ENCODE peak calls at places on chromosomes 7 and 10, in six cellular contexts. N, L, A, K, J and O are unnamed samples.
A peak's percentile ranks its signal among the peaks of the same experiment; 100 is the strongest.

GRCh38 chr10:69375307-69376151 is 41.2 kb downstream of the TACR2 start:
- DNase-seq in N (no peak), L (no peak), A (no peak), K (no peak), J (no peak), O (no peak)

GRCh38 chr10:12975266-12975665 is 26.2 kb downstream of the CCDC3 start:
- DNase-seq in N (no peak), L (peak; percentile 12), A (no peak), K (no peak), J (no peak), O (no peak)

GRCh38 chr7:137074386-137075030 is 206.1 kb downstream of the CHRM2 start:
- DNase-seq in N (no peak), L (no peak), A (no peak), K (no peak), J (no peak), O (no peak)

GRCh38 chr7:158572000-158572828 is 15.4 kb downstream of the PTPRN2 start:
- DNase-seq in N (no peak), L (peak; percentile 36), A (no peak), K (no peak), J (no peak), O (no peak)

GRCh38 chr10:129926066-129927055 is 37.7 kb downstream of the EBF3 start:
- DNase-seq in N (no peak), L (no peak), A (no peak), K (no peak), J (no peak), O (no peak)

GRCh38 chr10:115861864-115862263 is 411.1 kb downstream of the GFRA1 start:
- DNase-seq in N (no peak), L (no peak), A (no peak), K (no peak), J (no peak), O (no peak)

GRCh38 chr10:54800677-54801480 is at the start of gene PCDH15:
- DNase-seq in N (no peak), L (no peak), A (no peak), K (no peak), J (no peak), O (no peak)

GRCh38 chr10:26524161-26524831 is 86.2 kb downstream of the APBB1IP start:
- DNase-seq in N (no peak), L (no peak), A (no peak), K (no peak), J (no peak), O (no peak)

GRCh38 chr7:74404388-74404700 is 49.4 kb upstream of the GTF2IRD1 start:
- DNase-seq in N (no peak), L (no peak), A (no peak), K (no peak), J (no peak), O (no peak)

GRCh38 chr7:132577206-132578049 is 1.2 kb upstream of the PLXNA4 start:
- DNase-seq in N (no peak), L (no peak), A (no peak), K (no peak), J (no peak), O (no peak)

DNA sequence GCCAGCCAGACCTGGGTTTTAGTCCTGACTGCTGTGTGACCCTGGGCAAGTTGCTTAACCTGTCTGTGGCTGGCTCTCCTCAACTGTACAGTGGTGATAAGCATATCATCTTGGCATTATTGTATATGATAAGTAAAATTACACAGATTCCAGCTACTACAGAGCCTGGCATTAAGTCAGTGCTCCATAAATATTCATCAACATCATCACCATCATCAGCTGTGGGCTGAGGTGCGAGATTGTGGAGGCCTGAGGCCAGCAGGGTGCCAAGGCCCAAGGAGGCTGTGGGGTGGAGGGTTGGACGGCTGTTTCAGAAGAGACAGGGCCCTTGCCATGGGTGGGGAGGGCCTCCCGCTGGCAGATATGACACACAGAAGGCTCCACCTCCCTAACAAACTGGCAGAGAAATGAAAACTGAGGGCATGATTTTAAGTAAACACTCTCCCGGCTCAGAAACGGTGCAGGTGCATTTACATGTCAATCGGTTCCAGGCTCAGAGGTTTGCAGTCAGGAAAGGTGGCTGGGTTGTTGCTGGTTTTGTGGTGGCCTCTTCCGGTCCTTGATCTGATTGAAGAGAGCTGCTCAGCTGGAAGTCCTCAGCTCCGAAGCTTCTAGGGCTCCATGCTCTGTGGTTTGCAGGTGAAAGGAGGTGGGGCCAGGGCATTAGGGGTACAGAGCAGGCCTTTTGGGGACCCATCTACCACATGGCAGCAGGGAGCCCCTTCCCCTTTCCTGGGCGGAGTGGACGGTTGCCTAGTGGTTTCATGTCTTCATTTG is 10.2 kb downstream of the CRYGN start:
- DNase-seq in N (no peak), L (peak; percentile 37), A (no peak), K (peak; percentile 87), J (no peak), O (peak; percentile 84)
- H3K4me1 ChIP-seq in N (peaks cover 58% of the 10 kb centered on the region), L (peaks cover 24% of the 10 kb centered on the region), A (peaks cover 11% of the 10 kb centered on the region), K (peaks cover 79% of the 10 kb centered on the region), J (peaks cover 6% of the 10 kb centered on the region), O (peaks cover 76% of the 10 kb centered on the region)

DNA sequence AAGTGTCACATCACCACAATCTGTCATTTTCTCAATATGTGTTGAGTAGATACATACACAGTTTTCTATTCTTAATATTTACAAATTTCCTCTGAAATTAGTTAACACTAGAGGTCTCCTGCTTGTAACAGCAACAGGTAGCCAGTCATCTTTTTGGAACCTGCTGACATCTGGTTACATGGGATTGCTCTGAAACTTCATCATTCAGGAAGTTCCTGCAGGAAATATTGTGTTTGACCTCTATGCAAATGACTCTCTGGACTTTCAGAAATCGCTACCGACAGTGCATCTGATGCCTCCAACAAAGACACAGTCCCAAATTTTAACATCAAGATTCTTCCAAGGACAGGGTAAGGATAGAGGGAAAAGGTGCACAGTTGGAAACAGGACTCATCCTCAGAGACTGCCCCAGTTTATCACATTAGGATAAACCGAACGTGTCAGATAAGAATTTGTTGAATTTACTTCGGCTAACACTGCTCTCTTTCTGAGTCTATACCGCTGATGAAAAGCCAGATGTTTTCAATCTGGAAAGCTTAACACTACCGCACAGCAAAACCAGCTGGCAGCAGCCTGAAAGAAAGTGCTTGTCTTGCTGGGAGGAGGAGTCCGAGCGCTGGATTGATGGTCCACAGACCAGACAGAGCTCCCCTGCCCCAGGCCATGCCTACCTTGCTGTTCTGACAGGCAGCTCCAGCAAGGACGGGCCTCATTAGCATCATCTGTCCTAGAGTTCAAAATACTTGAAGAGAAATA is 633.4 kb downstream of the PARD3 start:
- DNase-seq in N (no peak), L (no peak), A (no peak), K (no peak), J (no peak), O (no peak)
- H3K4me1 ChIP-seq in N (no peaks in the 10 kb centered on the region), L (no peaks in the 10 kb centered on the region), A (peaks cover 5% of the 10 kb centered on the region), K (no peaks in the 10 kb centered on the region), J (no peaks in the 10 kb centered on the region), O (no peaks in the 10 kb centered on the region)

GRCh38 chr7:112184455-112184854 is 21.7 kb downstream of the DOCK4 start:
- DNase-seq in N (no peak), L (no peak), A (no peak), K (no peak), J (no peak), O (no peak)

GRCh38 chr7:112188257-112188656 is 17.9 kb downstream of the DOCK4 start:
- DNase-seq in N (no peak), L (no peak), A (no peak), K (no peak), J (no peak), O (no peak)

GRCh38 chr7:112183266-112183665 is 22.9 kb downstream of the DOCK4 start:
- DNase-seq in N (no peak), L (no peak), A (no peak), K (no peak), J (no peak), O (no peak)

GRCh38 chr7:112185005-112185834 is 21.0 kb downstream of the DOCK4 start:
- DNase-seq in N (no peak), L (no peak), A (no peak), K (no peak), J (no peak), O (no peak)

GRCh38 chr7:112186300-112186699 is 19.9 kb downstream of the DOCK4 start:
- DNase-seq in N (no peak), L (no peak), A (no peak), K (no peak), J (no peak), O (no peak)
- H3K4me1 ChIP-seq in N (no peaks in the 10 kb centered on the region), L (no peaks in the 10 kb centered on the region), A (peaks cover 9% of the 10 kb centered on the region), K (no peaks in the 10 kb centered on the region), J (no peaks in the 10 kb centered on the region), O (no peaks in the 10 kb centered on the region)

GRCh38 chr7:5420841-5421625 is 2.6 kb downstream of the TNRC18 start:
- DNase-seq in N (no peak), L (peak; percentile 32), A (peak; percentile 70), K (no peak), J (no peak), O (no peak)

GRCh38 chr7:5419523-5420107 is 4.0 kb downstream of the TNRC18 start:
- DNase-seq in N (no peak), L (no peak), A (no peak), K (no peak), J (no peak), O (no peak)

GRCh38 chr7:5422324-5423271 is 1.0 kb downstream of the TNRC18 start:
- DNase-seq in N (no peak), L (peak; percentile 50), A (no peak), K (no peak), J (no peak), O (no peak)

GRCh38 chr7:5421626-5422323 is 1.9 kb downstream of the TNRC18 start:
- DNase-seq in N (no peak), L (peak; percentile 63), A (no peak), K (no peak), J (no peak), O (no peak)

DNA sequence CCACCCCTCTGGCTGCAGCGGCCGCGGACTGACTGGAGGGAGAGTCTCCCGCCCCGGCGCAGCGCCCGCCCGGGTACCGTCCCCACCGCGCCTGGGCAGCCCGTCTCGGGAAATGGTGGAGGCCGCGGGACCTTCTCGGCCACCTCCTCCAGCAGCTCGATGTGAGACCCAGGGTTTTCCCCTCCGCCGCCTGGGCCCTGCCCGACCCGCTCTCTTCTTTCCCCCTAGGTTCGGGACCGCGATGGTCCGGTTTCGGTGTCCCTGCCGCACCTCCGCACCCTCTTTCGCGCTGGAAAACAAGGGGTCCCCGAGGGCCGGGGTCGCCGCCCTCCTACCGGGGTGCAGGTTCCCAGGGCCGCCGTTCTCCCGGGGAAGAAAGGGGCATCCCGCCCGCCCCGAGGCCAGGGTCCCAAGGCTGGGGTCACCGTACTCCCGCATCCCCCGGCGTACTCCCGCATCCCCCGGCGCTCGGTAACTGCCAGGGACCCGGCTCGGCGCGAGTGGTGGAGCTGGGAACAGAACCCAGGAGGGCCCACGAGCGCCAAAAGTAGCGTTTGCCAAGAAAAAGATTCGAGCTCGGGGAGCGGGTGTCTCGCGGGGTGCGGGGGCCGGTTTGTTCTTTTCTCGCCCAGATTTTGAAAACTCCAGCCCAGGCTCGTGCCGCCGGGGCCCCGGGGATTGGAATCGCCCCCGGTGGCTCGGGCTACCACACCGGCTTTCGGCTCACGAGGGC is 3.4 kb downstream of the TNRC18 start:
- DNase-seq in N (no peak), L (no peak), A (peak; percentile 61), K (no peak), J (no peak), O (no peak)
- H3K4me1 ChIP-seq in N (peaks cover 64% of the 10 kb centered on the region), L (peaks cover 60% of the 10 kb centered on the region), A (peaks cover 11% of the 10 kb centered on the region), K (peaks cover 52% of the 10 kb centered on the region), J (peaks cover 24% of the 10 kb centered on the region), O (peaks cover 49% of the 10 kb centered on the region)

GRCh38 chr10:1654811-1655356 is 82.4 kb downstream of the ADARB2 start:
- DNase-seq in N (no peak), L (no peak), A (no peak), K (no peak), J (no peak), O (no peak)
- H3K4me1 ChIP-seq in N (no peaks in the 10 kb centered on the region), L (no peaks in the 10 kb centered on the region), A (no peaks in the 10 kb centered on the region), K (no peaks in the 10 kb centered on the region), J (no peaks in the 10 kb centered on the region), O (no peaks in the 10 kb centered on the region)